ENCODE peak calls at places on chromosomes 2 and 18, in five cellular contexts. One of them, this sample, is unnamed. For H3K4me1, the result is how much of the 10 kb centered on the place peaks cover.

GRCh38 chr2:102474785-102475184 is 1.8 kb downstream of the SLC9A4 start:
- ATAC-seq in heart left ventricle: no peak
- ATAC-seq in HepG2: no peak
- ATAC-seq in body of pancreas: no peak
- ATAC-seq in RWPE2: no peak
- ATAC-seq in this sample: no peak

GRCh38 chr2:193461431-193461946 is 1266.8 kb upstream of the TMEFF2 start:
- ATAC-seq in heart left ventricle: no peak
- ATAC-seq in HepG2: no peak
- ATAC-seq in body of pancreas: no peak
- ATAC-seq in RWPE2: peak
- ATAC-seq in this sample: no peak

GRCh38 chr2:143379955-143380354 is 250.7 kb downstream of the ARHGAP15 start:
- ATAC-seq in heart left ventricle: no peak
- ATAC-seq in HepG2: no peak
- ATAC-seq in body of pancreas: no peak
- ATAC-seq in RWPE2: no peak
- ATAC-seq in this sample: no peak

GRCh38 chr18:76859474-76860339 is 37.4 kb downstream of the ZNF236 start:
- ATAC-seq in heart left ventricle: no peak
- ATAC-seq in HepG2: no peak
- ATAC-seq in body of pancreas: no peak
- ATAC-seq in RWPE2: no peak
- ATAC-seq in this sample: no peak

GRCh38 chr2:21515903-21516302 is 392.1 kb downstream of the TDRD15 start:
- ATAC-seq in heart left ventricle: no peak
- ATAC-seq in HepG2: no peak
- ATAC-seq in body of pancreas: no peak
- ATAC-seq in RWPE2: no peak
- ATAC-seq in this sample: no peak

GRCh38 chr2:73291093-73291460 is 2.3 kb downstream of the EGR4 start:
- ATAC-seq in heart left ventricle: no peak
- ATAC-seq in HepG2: peak
- ATAC-seq in body of pancreas: no peak
- ATAC-seq in RWPE2: peak
- ATAC-seq in this sample: peak

GRCh38 chr2:131041402-131042160 is 51.7 kb downstream of the FAM168B start:
- ATAC-seq in heart left ventricle: no peak
- ATAC-seq in HepG2: no peak
- ATAC-seq in body of pancreas: no peak
- ATAC-seq in RWPE2: no peak
- ATAC-seq in this sample: no peak

GRCh38 chr2:96665083-96665569 is 22.6 kb downstream of the FER1L5 start:
- ATAC-seq in heart left ventricle: peak
- ATAC-seq in HepG2: peak
- ATAC-seq in body of pancreas: peak
- ATAC-seq in RWPE2: peak
- ATAC-seq in this sample: peak

GRCh38 chr18:59696311-59697235 is 650 bp downstream of the CCBE1 start:
- ATAC-seq in heart left ventricle: peak
- ATAC-seq in HepG2: peak
- ATAC-seq in body of pancreas: peak
- ATAC-seq in RWPE2: peak
- ATAC-seq in this sample: no peak

GRCh38 chr2:232573821-232574435 is 23.4 kb downstream of the EIF4E2 start:
- ATAC-seq in heart left ventricle: no peak
- ATAC-seq in HepG2: peak
- ATAC-seq in body of pancreas: no peak
- ATAC-seq in RWPE2: no peak
- ATAC-seq in this sample: no peak

GRCh38 chr2:134163336-134163735 is 90.5 kb upstream of the MGAT5 start:
- ATAC-seq in heart left ventricle: no peak
- ATAC-seq in HepG2: no peak
- ATAC-seq in body of pancreas: no peak
- ATAC-seq in RWPE2: no peak
- ATAC-seq in this sample: no peak

GRCh38 chr2:7031424-7032245 is 114.4 kb downstream of the RNF144A start:
- ATAC-seq in heart left ventricle: no peak
- ATAC-seq in HepG2: peak
- ATAC-seq in body of pancreas: peak
- ATAC-seq in RWPE2: peak
- ATAC-seq in this sample: peak

DNA sequence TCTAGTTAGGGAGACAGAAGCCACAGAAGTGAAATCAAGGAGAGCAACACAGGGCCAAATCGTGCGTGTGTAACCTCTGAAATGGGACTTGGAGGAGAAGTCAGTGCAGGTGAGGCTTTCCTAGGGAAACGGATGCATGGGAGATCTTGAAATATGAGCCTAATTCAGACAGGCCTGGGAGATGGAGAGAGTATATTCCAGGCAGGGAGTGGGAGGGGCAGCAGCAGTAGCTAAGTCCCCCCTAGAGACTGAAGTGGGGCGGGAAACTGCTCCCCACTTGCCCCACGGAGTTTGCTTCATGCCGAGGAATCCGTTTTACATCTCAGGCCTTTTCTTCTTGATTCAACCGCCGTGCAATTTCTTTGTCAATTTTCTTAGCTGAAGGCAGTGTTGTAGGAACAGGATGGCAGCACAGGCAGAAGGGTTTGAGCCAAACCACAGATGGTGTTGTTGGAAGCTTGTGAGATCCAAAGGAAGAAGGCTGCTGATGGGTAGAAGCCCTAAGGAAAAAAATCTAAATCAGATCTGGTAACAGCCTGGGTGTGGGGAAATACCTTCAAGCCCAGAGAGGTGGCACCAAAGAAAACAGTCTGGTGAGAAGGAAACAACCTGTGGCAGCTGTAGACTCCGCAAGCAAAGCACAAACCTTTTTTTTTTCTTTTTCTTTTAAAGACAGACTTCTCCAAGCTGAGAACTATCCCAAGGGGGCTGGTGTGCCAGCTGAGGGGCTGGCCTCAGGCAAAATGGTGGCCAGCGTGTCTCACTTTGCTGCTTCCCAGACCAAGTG is 40.2 kb downstream of the EPAS1 start:
- ATAC-seq in heart left ventricle: no peak
- ATAC-seq in HepG2: no peak
- ATAC-seq in body of pancreas: peak
- ATAC-seq in RWPE2: no peak
- ATAC-seq in this sample: no peak
- H3K4me1 ChIP-seq in heart left ventricle: half or more
- H3K4me1 ChIP-seq in HepG2: half or more
- H3K4me1 ChIP-seq in body of pancreas: half or more
- H3K4me1 ChIP-seq in RWPE2: under half
- H3K4me1 ChIP-seq in this sample: under half

GRCh38 chr2:68436270-68436669 is 30.8 kb downstream of the FBXO48 start:
- ATAC-seq in heart left ventricle: no peak
- ATAC-seq in HepG2: no peak
- ATAC-seq in body of pancreas: no peak
- ATAC-seq in RWPE2: no peak
- ATAC-seq in this sample: no peak
- H3K4me1 ChIP-seq in heart left ventricle: under half
- H3K4me1 ChIP-seq in HepG2: under half
- H3K4me1 ChIP-seq in body of pancreas: under half
- H3K4me1 ChIP-seq in RWPE2: under half
- H3K4me1 ChIP-seq in this sample: under half

DNA sequence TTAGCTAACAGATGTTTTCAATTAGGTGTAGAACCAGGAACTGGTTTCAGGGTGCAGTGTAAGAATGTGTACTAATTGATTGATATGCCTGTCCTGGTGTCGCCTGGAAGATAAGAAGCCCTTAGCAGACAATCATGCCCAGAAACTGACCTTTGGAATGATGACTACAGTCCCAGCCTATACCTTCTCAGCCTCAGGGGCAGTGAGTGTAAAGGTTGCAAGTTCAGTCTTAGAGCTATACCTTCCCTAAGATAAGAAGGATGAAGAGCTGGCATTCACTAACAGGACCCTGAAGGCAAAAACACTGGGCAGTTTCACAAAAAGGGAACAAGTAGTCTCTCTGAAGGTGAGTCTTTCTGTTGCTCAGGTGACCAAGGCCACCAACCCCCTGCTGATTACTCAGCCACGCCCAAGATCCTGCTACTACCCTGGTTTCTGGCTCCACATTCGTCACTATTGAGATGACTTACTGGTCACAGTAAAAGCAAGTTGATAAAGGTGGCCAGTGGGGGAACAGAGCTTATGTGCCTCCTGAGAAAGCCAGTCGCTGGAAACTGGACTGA is 71.4 kb downstream of the SPATS2L start:
- ATAC-seq in heart left ventricle: no peak
- ATAC-seq in HepG2: peak
- ATAC-seq in body of pancreas: peak
- ATAC-seq in RWPE2: no peak
- ATAC-seq in this sample: no peak
- H3K4me1 ChIP-seq in heart left ventricle: half or more
- H3K4me1 ChIP-seq in HepG2: half or more
- H3K4me1 ChIP-seq in body of pancreas: half or more
- H3K4me1 ChIP-seq in RWPE2: under half
- H3K4me1 ChIP-seq in this sample: under half

GRCh38 chr2:62665446-62665845 is 40.1 kb upstream of the EHBP1 start:
- ATAC-seq in heart left ventricle: no peak
- ATAC-seq in HepG2: no peak
- ATAC-seq in body of pancreas: no peak
- ATAC-seq in RWPE2: no peak
- ATAC-seq in this sample: no peak
- H3K4me1 ChIP-seq in heart left ventricle: under half
- H3K4me1 ChIP-seq in HepG2: half or more
- H3K4me1 ChIP-seq in body of pancreas: under half
- H3K4me1 ChIP-seq in RWPE2: under half
- H3K4me1 ChIP-seq in this sample: under half

GRCh38 chr2:69307696-69308064 is 79.3 kb downstream of the GFPT1 start:
- ATAC-seq in heart left ventricle: no peak
- ATAC-seq in HepG2: peak
- ATAC-seq in body of pancreas: no peak
- ATAC-seq in RWPE2: no peak
- ATAC-seq in this sample: no peak

GRCh38 chr2:69305166-69305565 is 81.9 kb downstream of the GFPT1 start:
- ATAC-seq in heart left ventricle: no peak
- ATAC-seq in HepG2: no peak
- ATAC-seq in body of pancreas: no peak
- ATAC-seq in RWPE2: no peak
- ATAC-seq in this sample: no peak

GRCh38 chr2:69306897-69307695 is 79.9 kb downstream of the GFPT1 start:
- ATAC-seq in heart left ventricle: peak
- ATAC-seq in HepG2: peak
- ATAC-seq in body of pancreas: peak
- ATAC-seq in RWPE2: peak
- ATAC-seq in this sample: peak

GRCh38 chr2:69305712-69306611 is 81.1 kb downstream of the GFPT1 start:
- ATAC-seq in heart left ventricle: no peak
- ATAC-seq in HepG2: no peak
- ATAC-seq in body of pancreas: peak
- ATAC-seq in RWPE2: no peak
- ATAC-seq in this sample: no peak

DNA sequence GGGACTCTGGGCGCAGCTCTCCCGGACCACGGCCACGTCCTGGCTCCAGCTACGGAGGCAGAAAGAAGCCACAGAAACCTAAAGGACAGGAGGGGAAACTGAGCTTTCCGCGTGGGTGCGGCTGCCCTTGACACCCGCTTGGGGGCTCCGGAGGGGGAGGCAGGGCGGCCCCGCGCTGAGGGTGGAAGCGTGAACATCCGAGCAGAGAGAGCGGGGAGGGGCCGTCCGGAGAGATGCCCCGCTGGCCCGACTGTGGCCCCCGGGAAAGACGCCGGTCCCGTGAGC is 80.5 kb downstream of the GFPT1 start:
- ATAC-seq in heart left ventricle: no peak
- ATAC-seq in HepG2: no peak
- ATAC-seq in body of pancreas: peak
- ATAC-seq in RWPE2: no peak
- ATAC-seq in this sample: no peak
- H3K4me1 ChIP-seq in heart left ventricle: half or more
- H3K4me1 ChIP-seq in HepG2: under half
- H3K4me1 ChIP-seq in body of pancreas: under half
- H3K4me1 ChIP-seq in RWPE2: under half
- H3K4me1 ChIP-seq in this sample: under half

GRCh38 chr2:43224131-43224570 is 2.3 kb downstream of the ZFP36L2 start:
- ATAC-seq in heart left ventricle: no peak
- ATAC-seq in HepG2: no peak
- ATAC-seq in body of pancreas: no peak
- ATAC-seq in RWPE2: no peak
- ATAC-seq in this sample: no peak

GRCh38 chr2:43221660-43222471 is 4.5 kb downstream of the ZFP36L2 start:
- ATAC-seq in heart left ventricle: peak
- ATAC-seq in HepG2: peak
- ATAC-seq in body of pancreas: peak
- ATAC-seq in RWPE2: peak
- ATAC-seq in this sample: peak

GRCh38 chr2:43224571-43225092 is 1.8 kb downstream of the ZFP36L2 start:
- ATAC-seq in heart left ventricle: no peak
- ATAC-seq in HepG2: no peak
- ATAC-seq in body of pancreas: no peak
- ATAC-seq in RWPE2: no peak
- ATAC-seq in this sample: no peak

GRCh38 chr2:43222472-43223146 is 3.8 kb downstream of the ZFP36L2 start:
- ATAC-seq in heart left ventricle: no peak
- ATAC-seq in HepG2: no peak
- ATAC-seq in body of pancreas: no peak
- ATAC-seq in RWPE2: no peak
- ATAC-seq in this sample: no peak

GRCh38 chr2:43223412-43224040 is 2.9 kb downstream of the ZFP36L2 start:
- ATAC-seq in heart left ventricle: no peak
- ATAC-seq in HepG2: no peak
- ATAC-seq in body of pancreas: no peak
- ATAC-seq in RWPE2: no peak
- ATAC-seq in this sample: no peak
- H3K4me1 ChIP-seq in heart left ventricle: half or more
- H3K4me1 ChIP-seq in HepG2: half or more
- H3K4me1 ChIP-seq in body of pancreas: half or more
- H3K4me1 ChIP-seq in RWPE2: under half
- H3K4me1 ChIP-seq in this sample: under half

This sample was measured in gastroesophageal sphincter.